ENCODE peak calls at places on chromosome 14, in eight cellular contexts. S is CD4-positive, alpha-beta T cell; V is retinal pigment epithelial cell; T is activated B cell treated with CpG ODN at 0.5 μM for 24 hours; O is astrocyte of the spinal cord; F is WERI-Rb-1; Y is HFF-Myc; B is astrocyte. H is an unnamed sample.

GRCh38 chr14:23174266-23174665 is 9.2 kb downstream of the SLC7A8 start:
- DNase-seq in S (no peak), B (no peak), T (no peak), V (peak), O (no peak), F (no peak), Y (no peak), H (peak)

GRCh38 chr14:57725399-57726077 is 140.4 kb downstream of the SLC35F4 start:
- DNase-seq in Y (no peak), V (no peak), O (peak), S (no peak), F (no peak), T (no peak), B (peak), H (peak)

GRCh38 chr14:73785834-73786631 is 65.6 kb upstream of the PTGR2 start:
- DNase-seq in V (peak), F (peak), Y (peak), T (peak), S (peak), O (peak), B (peak), H (peak)

GRCh38 chr14:104054222-104054905 is 31.1 kb upstream of the ASPG start:
- DNase-seq in S (no peak), F (peak), O (no peak), T (no peak), V (no peak), Y (no peak), B (no peak), H (no peak)

GRCh38 chr14:87430810-87431209 is 562.2 kb downstream of the GALC start:
- DNase-seq in T (no peak), Y (peak), F (no peak), B (peak), O (no peak), S (no peak), V (peak), H (peak)

GRCh38 chr14:104266643-104267575 is 128.5 kb downstream of the KIF26A start:
- DNase-seq in V (no peak), Y (no peak), T (peak), F (no peak), O (no peak), S (no peak), B (no peak), H (no peak)

GRCh38 chr14:77141592-77142288 is at the start of gene ZDHHC22:
- DNase-seq in B (no peak), V (no peak), T (no peak), Y (no peak), F (peak), O (no peak), S (no peak), H (no peak)

GRCh38 chr14:32841698-32842097 is 97.0 kb upstream of the NPAS3 start:
- DNase-seq in F (no peak), Y (no peak), B (no peak), O (no peak), S (no peak), T (no peak), V (no peak), H (no peak)

GRCh38 chr14:52220924-52221802 is 46.3 kb upstream of the PTGDR start:
- DNase-seq in T (no peak), B (no peak), F (no peak), Y (no peak), S (no peak), O (no peak), V (no peak), H (no peak)

GRCh38 chr14:61891810-61892209 is 129.6 kb downstream of the SNAPC1 start:
- DNase-seq in S (no peak), T (no peak), B (no peak), V (no peak), F (no peak), Y (no peak), O (no peak), H (no peak)

GRCh38 chr14:61898568-61898967 is 136.3 kb downstream of the SNAPC1 start:
- DNase-seq in Y (no peak), B (no peak), S (no peak), V (no peak), O (no peak), F (no peak), T (no peak), H (no peak)

GRCh38 chr14:61893371-61893940 is 131.2 kb downstream of the SNAPC1 start:
- DNase-seq in T (no peak), Y (no peak), F (no peak), S (no peak), B (no peak), V (no peak), O (no peak), H (no peak)

GRCh38 chr14:61891251-61891650 is 129.0 kb downstream of the SNAPC1 start:
- DNase-seq in B (peak), S (no peak), O (peak), F (no peak), T (no peak), V (no peak), Y (no peak), H (no peak)

DNA sequence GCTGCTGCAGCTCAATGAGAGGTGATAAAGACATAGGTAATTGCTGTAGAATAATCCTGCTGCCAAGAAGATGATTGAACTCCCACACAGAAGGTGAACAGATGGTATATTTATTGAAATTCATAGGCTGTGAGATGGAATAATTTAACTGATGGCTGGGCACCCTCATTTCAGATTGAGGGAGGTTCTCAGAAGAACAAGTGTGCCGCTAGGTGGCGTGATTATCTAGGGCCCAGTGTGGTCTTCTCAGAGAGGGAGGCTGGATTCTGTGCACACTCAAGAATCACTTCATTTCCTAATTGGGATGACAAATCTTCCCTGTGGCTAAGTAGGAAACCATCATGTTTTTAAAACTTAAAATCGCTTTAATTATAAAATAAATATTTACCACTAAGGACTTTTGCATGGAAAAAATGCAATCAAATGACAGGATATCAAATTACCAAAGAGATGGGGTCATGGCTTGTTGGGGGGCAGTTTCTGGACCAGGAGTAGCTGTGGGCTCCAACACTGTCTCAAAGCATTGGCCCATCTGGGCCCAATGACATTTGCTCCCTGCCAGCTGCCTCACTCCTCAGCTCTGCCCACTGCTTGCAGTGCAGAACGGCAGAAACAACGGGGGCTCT is 132.3 kb downstream of the SNAPC1 start:
- DNase-seq in F (peak), B (peak), Y (peak), S (peak), V (peak), O (peak), T (peak), H (peak)
- TF ChIP-seq CTCF in F (peak), B (peak), Y (peak), S (peak), V (peak), O (peak), T (peak), H (peak)

GRCh38 chr14:102086972-102087761 is at the start of gene HSP90AA1:
- DNase-seq in Y (peak), V (peak), F (peak), O (peak), T (peak), S (peak), B (peak), H (peak)
- TF ChIP-seq CTCF in Y (no peak), V (peak), F (peak), O (peak), T (no peak), S (no peak), B (no peak), H (no peak)

DNA sequence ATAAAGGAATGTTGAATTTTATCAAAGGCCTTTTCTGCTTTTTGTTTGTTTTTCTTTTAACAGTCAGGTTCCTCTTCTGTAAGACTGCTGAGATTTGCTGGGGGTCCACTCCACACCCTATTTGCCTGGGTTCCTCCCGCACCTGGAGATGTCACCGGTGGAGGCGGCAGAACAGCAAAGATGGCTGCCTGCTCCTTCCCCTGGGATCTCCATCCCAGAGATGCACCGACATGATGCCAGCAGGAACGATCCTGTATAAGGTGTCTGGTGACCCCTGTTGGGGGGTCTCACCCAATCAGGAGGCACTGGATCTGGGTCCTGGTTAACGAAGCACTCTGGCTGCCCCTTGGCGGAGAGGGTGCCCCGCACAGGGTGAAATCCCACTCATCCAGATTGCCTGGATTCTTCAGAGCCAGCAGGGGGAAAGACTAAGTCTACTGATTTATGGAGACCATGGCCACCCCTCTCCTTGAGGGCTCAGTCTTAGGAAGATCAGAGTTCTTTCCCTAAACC is 244.0 kb upstream of the MDGA2 start:
- DNase-seq in S (no peak), F (no peak), V (no peak), B (no peak), O (no peak), T (no peak), Y (no peak), H (no peak)
- TF ChIP-seq CTCF in S (no peak), F (no peak), V (no peak), B (no peak), O (no peak), T (no peak), Y (no peak), H (no peak)

GRCh38 chr14:92553456-92553855 is 39.9 kb downstream of the RIN3 start:
- DNase-seq in Y (no peak), S (no peak), V (no peak), T (no peak), B (peak), O (peak), F (peak), H (peak)
- TF ChIP-seq CTCF in Y (peak), S (no peak), V (peak), T (no peak), B (no peak), O (peak), F (peak), H (peak)

DNA sequence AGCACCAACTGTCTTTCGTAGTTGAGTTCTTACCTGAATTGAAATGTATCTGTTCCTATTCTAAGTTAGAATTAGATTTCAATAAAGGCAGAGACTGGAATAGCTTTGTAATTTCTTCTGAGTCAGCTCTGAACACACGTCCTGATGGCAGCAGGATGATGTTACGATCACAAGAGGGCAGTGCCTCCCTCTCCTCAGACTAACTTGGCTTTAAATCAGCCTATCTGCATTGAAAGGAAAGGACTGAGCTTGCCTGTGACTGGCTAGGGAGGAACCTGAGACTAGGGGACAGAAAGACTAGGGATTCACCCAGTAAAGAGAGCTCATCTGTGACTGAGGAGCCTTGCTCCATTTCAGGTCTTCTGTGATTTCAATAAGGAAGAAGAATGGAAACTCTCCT is 323.7 kb upstream of the OR4E1 start:
- DNase-seq in S (no peak), T (no peak), F (no peak), V (no peak), O (no peak), B (no peak), Y (no peak), H (peak)
- TF ChIP-seq CTCF in S (no peak), T (no peak), F (peak), V (peak), O (peak), B (no peak), Y (no peak), H (peak)

GRCh38 chr14:75428230-75429104 is 645 bp downstream of the JDP2 start:
- DNase-seq in Y (no peak), O (no peak), T (peak), S (no peak), F (peak), V (no peak), B (no peak), H (peak)

GRCh38 chr14:75427126-75427481 is 718 bp upstream of the JDP2 start:
- DNase-seq in V (no peak), T (no peak), S (no peak), Y (no peak), O (no peak), B (no peak), F (no peak), H (no peak)

GRCh38 chr14:75426332-75427125 is 1.3 kb upstream of the JDP2 start:
- DNase-seq in T (peak), O (no peak), F (no peak), S (no peak), Y (no peak), V (no peak), B (no peak), H (no peak)

GRCh38 chr14:75429562-75429961 is 1.7 kb downstream of the JDP2 start:
- DNase-seq in O (no peak), B (no peak), T (no peak), S (no peak), Y (no peak), V (no peak), F (no peak), H (no peak)

GRCh38 chr14:75427482-75428229 is at the start of gene JDP2:
- DNase-seq in T (peak), V (no peak), Y (no peak), F (peak), B (peak), S (peak), O (peak), H (peak)
- TF ChIP-seq CTCF in T (no peak), V (no peak), Y (no peak), F (no peak), B (no peak), S (no peak), O (no peak), H (no peak)